ENCODE peak calls at places on chromosomes 2 and 18, in five cellular contexts. G is aorta, J is prostate gland, Y is osteoblast, M is A549. L is an unnamed sample.

GRCh38 chr18:78753240-78753639 is 226.4 kb upstream of the SALL3 start:
- DNase-seq in G (no peak), Y (no peak), J (no peak), M (no peak), L (no peak)

GRCh38 chr2:28345619-28346018 is 47.0 kb upstream of the FOSL2 start:
- DNase-seq in Y (peak), J (no peak), M (no peak), G (no peak), L (no peak)

GRCh38 chr2:156339110-156339847 is 6.8 kb upstream of the NR4A2 start:
- DNase-seq in J (no peak), G (no peak), Y (no peak), M (peak), L (no peak)

GRCh38 chr2:68282814-68283812 is 30.8 kb upstream of the PPP3R1 start:
- DNase-seq in Y (peak), G (no peak), M (peak), J (peak), L (no peak)

GRCh38 chr18:48928787-48929186 is 22.0 kb downstream of the SMAD7 start:
- DNase-seq in Y (peak), M (no peak), G (peak), J (peak), L (peak)

GRCh38 chr2:46471-47345 is at the start of gene FAM110C:
- DNase-seq in M (no peak), J (peak), Y (no peak), G (peak), L (peak)

GRCh38 chr18:8084160-8084559 is 517.0 kb downstream of the PTPRM start:
- DNase-seq in Y (peak), G (no peak), M (peak), J (no peak), L (no peak)

GRCh38 chr2:234451852-234452625 is 44.8 kb downstream of the ARL4C start:
- DNase-seq in J (no peak), G (no peak), M (peak), Y (peak), L (peak)

GRCh38 chr2:145379934-145380333 is 860.0 kb upstream of the ZEB2 start:
- DNase-seq in J (no peak), Y (no peak), G (no peak), M (no peak), L (no peak)

GRCh38 chr2:38731684-38732221 is 19.4 kb downstream of the SRSF7 start:
- DNase-seq in G (no peak), M (no peak), J (no peak), Y (no peak), L (no peak)

GRCh38 chr2:10918661-10919414 is 7.1 kb downstream of the KCNF1 start:
- DNase-seq in J (no peak), M (no peak), G (no peak), Y (no peak), L (no peak)

GRCh38 chr2:233020454-233020853 is 7.4 kb upstream of the NGEF start:
- DNase-seq in G (no peak), J (no peak), M (no peak), Y (no peak), L (no peak)

GRCh38 chr2:132923787-132924186 is 253.8 kb upstream of the LYPD1 start:
- DNase-seq in M (no peak), Y (no peak), J (no peak), G (no peak), L (no peak)

GRCh38 chr2:212904646-212905045 is 246.8 kb downstream of the IKZF2 start:
- DNase-seq in G (no peak), M (no peak), J (no peak), Y (no peak), L (no peak)

GRCh38 chr2:212905640-212906201 is 245.7 kb downstream of the IKZF2 start:
- DNase-seq in M (peak), J (peak), Y (no peak), G (no peak), L (no peak)

GRCh38 chr2:212901604-212902275 is 249.7 kb downstream of the IKZF2 start:
- DNase-seq in J (no peak), G (no peak), M (no peak), Y (no peak), L (no peak)

GRCh38 chr2:212902421-212902820 is 249.0 kb downstream of the IKZF2 start:
- DNase-seq in M (no peak), Y (no peak), J (no peak), G (no peak), L (no peak)

DNA sequence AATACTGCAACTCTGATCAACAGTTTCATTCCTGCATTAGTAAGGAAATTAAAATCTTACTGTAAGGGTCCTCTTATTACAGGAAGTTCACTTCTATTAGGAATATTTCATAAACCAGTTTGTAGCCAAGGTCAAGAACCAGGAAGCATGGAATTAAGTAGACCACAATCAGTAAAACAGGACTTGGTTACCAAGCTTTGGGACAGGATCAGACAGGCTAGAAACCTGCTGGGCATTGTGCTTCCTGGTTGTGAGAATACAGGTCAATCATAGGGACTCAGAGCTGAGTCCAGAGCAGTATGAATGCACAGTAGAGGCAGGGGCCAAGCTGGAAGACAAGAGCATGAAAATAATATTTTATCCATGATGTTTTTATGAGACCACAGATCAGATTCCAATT is 248.0 kb downstream of the IKZF2 start:
- DNase-seq in M (no peak), Y (no peak), J (no peak), G (no peak), L (no peak)
- H3K27ac ChIP-seq in M (no peak), Y (no peak), J (no peak), G (no peak), L (no peak)

GRCh38 chr2:7774481-7774880 is 857.3 kb downstream of the RNF144A start:
- DNase-seq in J (no peak), M (no peak), G (no peak), Y (no peak), L (no peak)

GRCh38 chr2:7771781-7772180 is 854.6 kb downstream of the RNF144A start:
- DNase-seq in G (no peak), M (no peak), Y (no peak), J (no peak), L (no peak)

GRCh38 chr2:7773974-7774365 is 856.8 kb downstream of the RNF144A start:
- DNase-seq in M (no peak), Y (no peak), G (no peak), J (no peak), L (no peak)

GRCh38 chr2:7777668-7778067 is 860.5 kb downstream of the RNF144A start:
- DNase-seq in M (no peak), Y (no peak), G (no peak), J (no peak), L (no peak)

DNA sequence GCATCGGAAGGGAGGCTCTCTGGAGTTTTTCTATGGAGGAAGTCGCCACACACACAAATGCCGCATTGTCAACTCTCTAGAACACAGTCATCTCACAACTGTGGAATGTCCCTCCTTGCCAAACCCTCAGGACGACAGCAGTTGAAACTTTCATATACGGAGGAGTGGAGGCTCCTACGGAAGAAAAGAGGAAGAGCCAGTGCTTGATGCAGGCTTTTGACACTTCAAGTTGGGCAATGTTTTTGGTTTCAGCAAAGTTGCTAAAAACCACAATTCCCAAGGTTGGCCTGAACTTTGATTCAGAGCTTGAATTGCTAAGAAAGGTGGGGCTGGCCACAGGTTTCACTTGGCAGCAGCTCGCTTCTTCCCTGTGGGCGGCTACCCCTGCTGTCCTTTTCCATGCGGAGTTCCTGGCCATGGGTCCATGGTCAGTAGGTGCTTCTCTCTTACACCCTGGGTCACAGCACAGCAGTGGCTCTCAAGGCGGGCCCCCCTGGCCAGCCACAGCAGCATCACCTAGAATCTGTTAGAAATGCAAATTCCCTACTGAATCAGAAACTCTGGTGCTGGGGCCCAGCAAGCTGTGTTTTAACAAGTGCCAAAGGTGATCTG is 856.3 kb downstream of the RNF144A start:
- DNase-seq in Y (no peak), J (peak), G (no peak), M (no peak), L (no peak)
- H3K27ac ChIP-seq in Y (no peak), J (peak), G (no peak), M (no peak), L (no peak)

DNA sequence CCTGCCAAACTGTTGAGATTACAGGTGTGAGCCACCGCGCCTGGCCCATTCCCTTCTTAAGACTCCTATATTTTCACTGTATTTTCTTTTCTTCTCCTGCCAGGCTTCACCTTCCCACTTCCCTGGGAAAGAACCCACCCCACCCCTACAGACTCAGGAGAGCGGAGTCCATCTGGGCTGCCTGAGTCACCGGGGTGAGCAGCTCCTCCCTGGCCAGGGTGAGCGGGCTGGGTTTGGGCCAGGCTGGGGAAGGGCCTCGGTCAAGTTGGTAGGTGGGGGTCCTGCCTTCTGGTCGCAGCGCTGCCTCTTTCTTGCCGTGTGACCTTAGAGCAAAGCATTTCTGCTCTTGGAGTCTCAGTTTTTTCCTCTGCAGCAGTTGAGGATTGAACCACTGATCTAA is 2.1 kb upstream of the GAREM2 start:
- DNase-seq in J (no peak), M (no peak), G (no peak), Y (peak), L (no peak)
- H3K27ac ChIP-seq in J (no peak), M (no peak), G (no peak), Y (no peak), L (no peak)

DNA sequence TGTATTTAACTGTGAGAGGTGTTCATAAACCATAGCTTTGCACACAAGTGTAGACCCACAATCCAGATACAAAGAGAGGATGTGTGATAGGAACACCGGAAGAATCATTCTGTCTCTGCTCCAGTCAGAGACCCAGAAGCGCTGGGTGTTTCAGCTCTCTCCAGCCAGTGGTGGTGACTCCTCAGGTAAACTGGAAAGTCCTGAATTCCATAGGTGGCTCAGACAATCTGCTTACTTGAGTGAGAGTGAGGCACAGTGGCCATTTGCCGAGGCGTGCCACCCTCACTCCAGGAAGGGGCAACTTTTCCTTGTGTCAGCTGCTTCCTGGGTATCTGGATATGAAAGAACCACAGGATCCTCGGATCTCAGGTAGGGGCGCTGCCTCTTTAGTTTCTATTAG is 171.5 kb downstream of the KCNS3 start:
- DNase-seq in Y (no peak), J (no peak), G (no peak), M (no peak), L (no peak)
- H3K27ac ChIP-seq in Y (no peak), J (no peak), G (no peak), M (no peak), L (no peak)

GRCh38 chr2:209458018-209458979 is 34.5 kb downstream of the MAP2 start:
- DNase-seq in M (no peak), J (no peak), Y (no peak), G (no peak), L (no peak)
- H3K27ac ChIP-seq in M (no peak), J (no peak), Y (no peak), G (no peak), L (no peak)

GRCh38 chr2:238243496-238244076 is 3.7 kb upstream of the HES6 start:
- DNase-seq in G (no peak), Y (no peak), J (no peak), M (no peak), L (no peak)

GRCh38 chr2:238244151-238244550 is 4.3 kb upstream of the HES6 start:
- DNase-seq in J (no peak), G (no peak), Y (no peak), M (no peak), L (no peak)

GRCh38 chr2:238241970-238242369 is 2.1 kb upstream of the HES6 start:
- DNase-seq in G (no peak), Y (no peak), M (no peak), J (no peak), L (no peak)

GRCh38 chr2:238240761-238241711 is 1.2 kb upstream of the HES6 start:
- DNase-seq in J (peak), M (no peak), Y (peak), G (peak), L (no peak)

DNA sequence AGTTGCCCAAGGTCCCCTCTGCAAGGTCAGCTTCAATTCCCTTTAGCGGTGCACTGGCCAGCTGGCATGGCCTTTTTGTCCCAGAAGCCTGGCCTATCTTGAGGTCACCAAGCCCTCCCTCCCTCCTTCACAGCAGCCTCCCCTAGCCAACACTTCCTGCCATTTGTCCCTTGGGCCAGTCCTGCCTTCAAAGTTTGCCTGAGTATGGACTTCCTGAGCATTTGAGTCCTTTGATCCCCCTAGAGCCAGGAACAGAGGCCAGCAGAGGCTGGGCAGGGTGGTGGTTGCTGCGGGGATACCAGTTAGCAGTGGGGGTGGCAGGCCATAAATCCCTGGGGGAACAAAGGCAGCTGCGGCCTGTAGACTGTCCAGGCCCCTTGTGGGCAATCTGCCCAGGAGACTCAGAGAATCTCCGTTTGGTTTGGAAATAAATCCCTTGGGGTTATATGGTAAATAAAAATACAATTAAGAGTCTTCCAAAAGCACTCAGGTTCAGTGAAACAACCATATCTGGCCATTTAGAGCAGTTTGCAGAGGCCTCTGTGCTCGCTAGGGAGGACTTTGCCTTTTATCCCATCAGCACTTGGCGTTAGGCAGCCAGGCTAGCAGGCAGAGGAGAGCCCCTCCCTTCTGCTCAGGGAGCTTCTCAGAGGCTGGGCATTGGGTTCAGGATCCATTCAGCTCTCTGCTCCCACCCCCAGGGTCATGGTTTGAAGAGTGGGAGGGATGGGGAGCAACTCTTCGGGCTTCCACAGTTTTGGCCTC is 3.1 kb upstream of the HES6 start:
- DNase-seq in G (no peak), J (no peak), Y (no peak), M (no peak), L (no peak)
- H3K27ac ChIP-seq in G (peak), J (no peak), Y (no peak), M (no peak), L (no peak)

DNA sequence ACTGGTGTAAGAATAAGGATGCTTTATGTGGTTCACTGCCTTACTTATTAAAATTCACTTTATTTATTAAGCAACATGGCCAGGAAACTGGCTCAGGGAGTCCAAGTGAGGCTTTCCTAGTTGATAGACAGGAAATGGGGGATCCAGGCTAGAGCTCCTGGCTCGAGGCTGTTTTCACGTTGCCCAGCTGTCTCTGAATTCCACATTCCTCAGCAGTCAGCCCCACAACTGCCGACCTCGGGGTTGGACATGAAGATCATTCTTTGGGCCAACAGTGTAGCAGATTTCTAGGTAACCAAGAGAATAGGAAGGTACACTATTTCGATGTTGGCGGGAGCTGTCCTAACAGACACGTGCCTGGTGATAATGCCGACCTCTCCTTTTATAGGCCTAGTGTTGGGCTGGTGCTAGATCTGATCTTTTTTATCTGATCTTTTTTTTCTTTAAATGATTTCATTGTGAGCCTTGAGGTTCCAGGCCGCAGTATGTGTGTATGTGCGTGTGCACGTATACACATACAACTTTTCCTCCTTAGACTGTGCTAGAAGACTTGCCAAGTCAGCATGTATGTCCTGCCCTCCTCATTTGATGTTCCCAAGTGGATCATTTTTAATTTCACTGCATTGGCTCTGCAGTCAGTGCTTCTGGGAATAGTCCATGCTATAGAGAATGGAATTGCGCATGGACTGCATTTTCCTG is 103.5 kb downstream of the CABLES1 start:
- DNase-seq in G (no peak), M (no peak), Y (no peak), J (no peak), L (no peak)
- H3K27ac ChIP-seq in G (peak), M (no peak), Y (peak), J (peak), L (no peak)

DNA sequence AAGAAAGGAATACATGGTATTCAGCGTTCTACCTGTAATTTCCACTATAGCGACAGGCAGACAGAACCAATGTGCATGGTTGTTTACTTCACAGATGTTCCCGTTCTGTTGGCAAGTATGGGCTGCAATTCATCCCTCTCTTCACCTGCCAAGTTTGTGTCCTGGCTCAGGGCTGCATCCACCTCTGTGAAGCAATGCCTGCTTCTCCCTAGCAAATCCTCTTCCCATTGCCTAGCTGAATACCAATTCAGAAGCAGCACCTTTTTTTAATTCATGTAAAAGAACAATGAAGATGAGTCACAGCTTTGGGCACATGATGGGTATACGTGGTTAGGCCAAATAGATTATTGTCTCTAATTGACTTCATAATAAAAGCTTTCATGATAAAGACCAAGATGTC is 54.7 kb upstream of the LRATD1 start:
- DNase-seq in J (peak), M (no peak), Y (no peak), G (no peak), L (no peak)
- H3K27ac ChIP-seq in J (no peak), M (no peak), Y (no peak), G (no peak), L (no peak)

GRCh38 chr18:36636237-36636792 is 192.5 kb downstream of the TPGS2 start:
- DNase-seq in J (no peak), M (no peak), G (no peak), Y (no peak), L (no peak)

GRCh38 chr18:36634573-36635216 is 194.1 kb downstream of the TPGS2 start:
- DNase-seq in Y (no peak), M (no peak), J (no peak), G (no peak), L (no peak)

GRCh38 chr18:36638224-36638623 is 190.6 kb downstream of the TPGS2 start:
- DNase-seq in M (no peak), G (no peak), Y (no peak), J (no peak), L (no peak)

GRCh38 chr18:36633961-36634412 is 194.8 kb downstream of the TPGS2 start:
- DNase-seq in J (no peak), M (no peak), G (no peak), Y (no peak), L (no peak)

GRCh38 chr18:36635414-36636096 is 193.2 kb downstream of the TPGS2 start:
- DNase-seq in G (no peak), Y (no peak), J (no peak), M (no peak), L (no peak)
- H3K27ac ChIP-seq in G (no peak), Y (no peak), J (no peak), M (no peak), L (no peak)

GRCh38 chr18:46768166-46768921 is 11.5 kb upstream of the ST8SIA5 start:
- DNase-seq in J (no peak), M (no peak), Y (no peak), G (no peak), L (no peak)

GRCh38 chr18:46772396-46772795 is 15.5 kb upstream of the ST8SIA5 start:
- DNase-seq in M (no peak), J (no peak), G (no peak), Y (no peak), L (no peak)

GRCh38 chr18:46770708-46771107 is 13.9 kb upstream of the ST8SIA5 start:
- DNase-seq in Y (peak), J (no peak), M (no peak), G (no peak), L (no peak)

GRCh38 chr18:46767217-46767616 is 10.4 kb upstream of the ST8SIA5 start:
- DNase-seq in M (no peak), G (no peak), Y (no peak), J (no peak), L (no peak)

GRCh38 chr18:46771141-46771540 is 14.3 kb upstream of the ST8SIA5 start:
- DNase-seq in J (no peak), G (no peak), M (no peak), Y (no peak), L (no peak)
- H3K27ac ChIP-seq in J (no peak), G (no peak), M (no peak), Y (no peak), L (no peak)

L was measured in naive thymus-derived CD4-positive, alpha-beta T cell.